ENCODE peak calls at places on chromosomes 13 and 19, in ten cellular contexts. K, Y, U, E, F, S, H, Z, J and D are unnamed samples.
A peak's percentile ranks its signal among the peaks of the same experiment; 100 is the strongest.

GRCh38 chr13:29582171-29582570 is 13.3 kb downstream of the SLC7A1 start:
- DNase-seq in H (no peak), E (no peak), J (peak; percentile 58), S (no peak), F (no peak), U (no peak), Z (no peak), Y (no peak), K (no peak), D (no peak)

GRCh38 chr19:2798733-2799132 is 13.4 kb downstream of the THOP1 start:
- DNase-seq in Z (no peak), E (no peak), U (no peak), K (no peak), H (peak; percentile 27), J (peak; percentile 70), F (no peak), Y (no peak), S (no peak), D (no peak)

GRCh38 chr13:40402931-40403412 is 263.5 kb downstream of the FOXO1 start:
- DNase-seq in S (peak; percentile 25), Y (no peak), E (no peak), U (peak; percentile 90), H (no peak), J (no peak), K (peak; percentile 92), F (no peak), Z (no peak), D (peak; percentile 76)

GRCh38 chr13:106888148-106888547 is 320.2 kb upstream of the ARGLU1 start:
- DNase-seq in E (no peak), U (no peak), K (no peak), Z (no peak), F (no peak), S (no peak), J (no peak), H (no peak), Y (no peak), D (no peak)

GRCh38 chr19:8684001-8684902 is 14.3 kb downstream of the ACTL9 start:
- DNase-seq in J (no peak), U (no peak), S (no peak), E (no peak), H (no peak), Y (no peak), K (no peak), F (no peak), Z (no peak), D (no peak)

GRCh38 chr13:105825071-105825470 is 710.4 kb downstream of the EFNB2 start:
- DNase-seq in Y (no peak), H (no peak), U (no peak), J (no peak), F (no peak), Z (no peak), K (no peak), E (no peak), S (peak; percentile 64), D (no peak)

GRCh38 chr13:82062772-82063171 is 1721.8 kb upstream of the SPRY2 start:
- DNase-seq in S (peak; percentile 33), U (peak; percentile 10), H (no peak), J (no peak), Y (no peak), F (no peak), Z (no peak), K (peak; percentile 31), E (no peak), D (no peak)

GRCh38 chr19:5824791-5825577 is 14.5 kb downstream of the FUT6 start:
- DNase-seq in Z (no peak), S (no peak), U (no peak), F (no peak), Y (no peak), H (no peak), E (no peak), J (no peak), K (no peak), D (no peak)

GRCh38 chr13:49060698-49061387 is 85.1 kb downstream of the FNDC3A start:
- DNase-seq in Z (no peak), H (no peak), E (no peak), Y (no peak), S (peak; percentile 71), U (peak; percentile 20), J (no peak), F (no peak), K (peak; percentile 46), D (peak; percentile 19)

GRCh38 chr19:38740932-38741331 is 3.3 kb downstream of the CAPN12 start:
- DNase-seq in J (no peak), Z (no peak), U (no peak), K (no peak), E (no peak), F (no peak), H (no peak), Y (no peak), S (no peak), D (no peak)

DNA sequence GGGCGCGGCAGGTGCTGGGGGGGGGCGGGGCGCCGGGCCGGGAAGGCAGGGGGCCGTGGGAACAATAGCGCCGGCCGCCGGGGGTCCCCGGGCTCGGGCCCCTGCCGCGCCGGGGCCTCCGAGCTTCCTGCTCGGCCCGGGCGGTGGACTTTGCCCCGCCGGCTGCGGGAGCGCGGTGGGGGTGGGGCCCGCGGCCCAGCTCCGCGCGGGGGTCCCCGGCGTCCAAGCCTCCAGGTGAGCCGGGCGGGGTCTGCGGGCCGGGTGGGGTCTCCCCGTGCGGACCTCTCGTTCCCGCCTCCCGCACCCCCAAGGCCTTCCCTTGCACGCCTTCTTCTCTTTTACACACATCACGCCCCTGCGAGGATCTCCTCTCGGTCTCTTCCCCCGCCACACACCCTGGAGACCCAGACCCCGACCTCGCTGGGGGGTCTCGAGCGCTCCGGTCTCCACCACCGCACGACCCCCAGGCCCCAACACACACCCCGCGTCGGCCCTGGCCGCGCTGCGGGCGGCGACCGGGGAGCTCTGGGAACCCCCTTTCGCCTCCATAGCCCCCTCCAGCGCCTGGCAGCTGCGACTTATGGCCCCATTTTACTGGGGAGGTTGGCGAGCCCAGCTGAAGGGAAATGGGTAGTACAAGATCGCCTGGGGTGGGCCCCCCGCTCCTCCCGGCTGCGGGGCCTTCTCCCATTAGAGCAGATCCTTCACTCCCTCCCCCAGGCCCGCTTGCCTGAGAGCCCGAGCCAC is 701 bp downstream of the CAMSAP3 start:
- DNase-seq in U (no peak), F (no peak), K (no peak), Z (no peak), J (no peak), E (no peak), Y (no peak), H (no peak), S (no peak), D (no peak)
- H3K4me3 ChIP-seq in U (no peak overlapping the region), F (peak overlapping the region; percentile 64), K (no peak overlapping the region), Z (no peak overlapping the region), J (peak overlapping the region; percentile 10), E (peak overlapping the region; percentile 53), Y (peak overlapping the region; percentile 62), H (peak overlapping the region; percentile 48), S (peak overlapping the region; percentile 65), D (peak overlapping the region; percentile 57)

DNA sequence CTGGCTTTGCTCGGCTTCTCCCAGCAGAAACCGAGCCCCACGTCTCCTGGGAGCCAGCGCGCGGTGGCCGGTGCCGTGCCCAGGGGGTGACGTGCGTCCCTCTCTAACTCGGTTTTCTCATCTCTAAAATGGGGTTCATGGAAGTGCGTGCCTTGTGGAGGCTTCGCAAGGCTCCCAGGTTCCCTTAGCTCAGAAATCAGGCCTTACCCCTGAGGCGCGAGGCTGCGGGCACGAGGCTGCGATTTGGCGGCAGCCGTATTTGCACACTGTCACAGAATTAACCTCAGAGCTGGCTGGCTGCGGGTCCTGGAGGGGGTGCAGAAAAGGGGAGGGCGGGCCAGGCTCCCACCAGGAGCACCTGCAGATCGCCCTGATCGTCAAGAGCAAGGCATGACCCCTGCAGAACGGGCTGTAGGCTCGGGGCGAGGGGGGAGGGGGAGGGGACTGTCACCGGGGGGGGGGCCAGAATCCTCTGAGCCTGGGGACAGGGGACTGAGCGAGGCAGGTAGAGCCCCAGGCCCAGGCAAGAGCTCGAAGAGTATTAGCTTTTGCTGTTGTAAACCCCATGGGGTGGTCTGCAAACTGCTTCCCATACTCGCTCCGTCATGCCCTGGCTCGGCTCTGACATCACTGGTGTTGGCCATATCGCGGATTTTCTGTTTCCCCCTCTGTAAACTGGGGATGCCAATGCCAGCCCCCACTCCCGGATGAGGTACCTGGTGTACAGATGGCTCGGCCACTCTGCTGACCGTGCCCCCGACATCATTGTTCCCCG is 62.2 kb downstream of the CCNE1 start:
- DNase-seq in Y (no peak), Z (no peak), H (no peak), F (no peak), J (no peak), U (no peak), S (no peak), K (no peak), E (no peak), D (no peak)
- TF ChIP-seq CTCF in Y (no peak), Z (no peak), H (no peak), F (no peak), J (no peak), U (no peak), S (no peak), K (no peak), E (no peak), D (no peak)

GRCh38 chr19:34962945-34963530 is 991 bp downstream of the ZNF792 start:
- DNase-seq in Z (no peak), E (no peak), F (no peak), S (no peak), K (peak; percentile 34), H (no peak), Y (no peak), J (peak; percentile 22), U (no peak), D (no peak)

GRCh38 chr19:34961775-34962174 is 2.3 kb downstream of the ZNF792 start:
- DNase-seq in K (no peak), U (no peak), S (no peak), J (no peak), Y (no peak), F (no peak), E (no peak), Z (no peak), H (no peak), D (no peak)

GRCh38 chr19:34960103-34960805 is 3.8 kb downstream of the ZNF792 start:
- DNase-seq in U (peak; percentile 94), E (no peak), F (no peak), J (no peak), Y (no peak), K (peak; percentile 51), Z (peak; percentile 11), H (no peak), S (peak; percentile 10), D (peak; percentile 1)

GRCh38 chr19:34962281-34962944 is 1.6 kb downstream of the ZNF792 start:
- DNase-seq in Z (no peak), H (no peak), U (no peak), Y (no peak), F (no peak), K (peak; percentile 35), J (no peak), E (no peak), S (no peak), D (no peak)

GRCh38 chr19:34960940-34961679 is 2.9 kb downstream of the ZNF792 start:
- DNase-seq in K (no peak), Y (no peak), Z (no peak), U (no peak), F (no peak), J (no peak), H (no peak), S (no peak), E (no peak), D (no peak)
- H3K4me3 ChIP-seq in K (no peak overlapping the region), Y (no peak overlapping the region), Z (no peak overlapping the region), U (no peak overlapping the region), F (no peak overlapping the region), J (no peak overlapping the region), H (no peak overlapping the region), S (no peak overlapping the region), E (no peak overlapping the region), D (no peak overlapping the region)

DNA sequence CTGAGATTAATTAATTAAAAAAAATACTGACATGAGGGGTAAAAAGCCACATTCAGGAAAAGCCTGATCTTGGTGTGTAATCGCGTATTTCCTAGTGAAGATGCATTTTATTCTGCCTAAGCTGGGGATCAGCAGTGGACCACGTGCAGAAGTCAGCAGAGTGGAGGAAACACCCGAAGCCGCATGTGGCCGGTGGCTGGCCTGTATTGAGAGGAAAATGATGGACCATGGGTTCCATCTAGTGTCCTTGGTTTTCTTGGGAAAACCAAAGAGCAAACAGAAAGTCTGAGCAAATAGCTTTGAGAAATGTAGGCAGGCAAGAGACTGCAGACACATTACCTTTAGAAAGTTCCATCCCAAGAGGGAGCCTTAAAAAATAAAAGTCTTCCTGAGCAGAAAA is 23.7 kb upstream of the SHISA2 start:
- DNase-seq in U (no peak), Z (no peak), K (peak; percentile 30), E (no peak), S (no peak), J (no peak), H (no peak), Y (no peak), F (no peak), D (no peak)
- TF ChIP-seq CTCF in U (no peak), Z (no peak), K (peak; percentile 23), E (no peak), S (no peak), J (no peak), H (no peak), Y (no peak), F (no peak), D (no peak)